ENCODE peak calls at places on chromosome 17, in seven cellular contexts. O, B, M, V, F, I and P are unnamed samples.

GRCh38 chr17:55177914-55178217 is 86.9 kb upstream of the HLF start:
- DNase-seq in I (no peak), F (no peak), V (no peak), O (no peak), M (no peak), B (no peak), P (no peak)

GRCh38 chr17:68498479-68499326 is 13.5 kb upstream of the PRKAR1A start:
- DNase-seq in O (no peak), M (peak), I (no peak), F (no peak), B (no peak), V (no peak), P (no peak)

GRCh38 chr17:19336938-19337711 is 25.4 kb downstream of the B9D1 start:
- DNase-seq in V (no peak), F (no peak), B (no peak), O (peak), I (no peak), M (peak), P (no peak)

GRCh38 chr17:63222655-63223054 is 223.5 kb downstream of the CYB561 start:
- DNase-seq in O (no peak), F (no peak), V (no peak), M (no peak), B (no peak), I (no peak), P (no peak)

GRCh38 chr17:21295036-21295952 is 10.8 kb downstream of the MAP2K3 start:
- DNase-seq in F (no peak), I (no peak), B (no peak), O (no peak), V (no peak), M (peak), P (no peak)

GRCh38 chr17:56290486-56291118 is 137.3 kb downstream of the ANKFN1 start:
- DNase-seq in O (no peak), V (no peak), B (no peak), F (no peak), M (no peak), I (no peak), P (no peak)

GRCh38 chr17:39306509-39307212 is 80.9 kb upstream of the STAC2 start:
- DNase-seq in B (no peak), M (no peak), V (no peak), I (peak), O (no peak), F (no peak), P (no peak)

GRCh38 chr17:16287563-16288027 is 65.7 kb downstream of the CENPV start:
- DNase-seq in B (no peak), M (no peak), O (no peak), V (peak), F (no peak), I (peak), P (no peak)

GRCh38 chr17:19344311-19345066 is 18.0 kb downstream of the B9D1 start:
- DNase-seq in V (no peak), O (peak), F (no peak), M (no peak), I (no peak), B (no peak), P (no peak)

GRCh38 chr17:9890124-9890523 is 14.9 kb downstream of the RCVRN start:
- DNase-seq in F (no peak), I (peak), M (no peak), V (peak), B (peak), O (no peak), P (peak)

GRCh38 chr17:73307130-73307529 is 4.7 kb downstream of the CDC42EP4 start:
- DNase-seq in V (peak), O (peak), I (no peak), F (no peak), B (no peak), M (peak), P (no peak)

GRCh38 chr17:52930581-52930980 is 772.1 kb upstream of the CA10 start:
- DNase-seq in O (no peak), F (no peak), I (no peak), B (no peak), M (no peak), V (no peak), P (no peak)

GRCh38 chr17:71699907-71700306 is 420.9 kb upstream of the SOX9 start:
- DNase-seq in O (no peak), F (no peak), V (no peak), B (no peak), I (no peak), M (no peak), P (no peak)

GRCh38 chr17:57892820-57893595 is 43.2 kb upstream of the MRPS23 start:
- DNase-seq in B (no peak), O (peak), F (no peak), I (peak), V (peak), M (peak), P (no peak)

GRCh38 chr17:73420897-73421296 is 109.1 kb upstream of the CDC42EP4 start:
- DNase-seq in B (no peak), F (no peak), M (no peak), V (peak), I (peak), O (no peak), P (no peak)